ENCODE peak calls at places on chromosomes 2 and 18, in six cellular contexts. One of them, this sample, is unnamed.

GRCh38 chr2:115169814-115170213 is 727.4 kb downstream of the DPP10 start:
- DNase-seq in AG10803: no peak
- DNase-seq in pancreas: no peak
- DNase-seq in esophagus squamous epithelium: no peak
- DNase-seq in cardiac fibroblast: no peak
- DNase-seq in neural progenitor cell: no peak
- DNase-seq in this sample: no peak

GRCh38 chr2:118833716-118834439 is 13.6 kb downstream of the EN1 start:
- DNase-seq in AG10803: no peak
- DNase-seq in pancreas: no peak
- DNase-seq in esophagus squamous epithelium: no peak
- DNase-seq in cardiac fibroblast: no peak
- DNase-seq in neural progenitor cell: peak
- DNase-seq in this sample: no peak

GRCh38 chr2:46653539-46653938 is 174.2 kb downstream of the TMEM247 start:
- DNase-seq in AG10803: peak
- DNase-seq in pancreas: no peak
- DNase-seq in esophagus squamous epithelium: no peak
- DNase-seq in cardiac fibroblast: peak
- DNase-seq in neural progenitor cell: no peak
- DNase-seq in this sample: no peak

GRCh38 chr2:72887032-72887835 is at the start of gene SPR:
- DNase-seq in AG10803: peak
- DNase-seq in pancreas: peak
- DNase-seq in esophagus squamous epithelium: no peak
- DNase-seq in cardiac fibroblast: peak
- DNase-seq in neural progenitor cell: peak
- DNase-seq in this sample: peak

GRCh38 chr18:28267878-28268625 is 91.1 kb upstream of the CDH2 start:
- DNase-seq in AG10803: peak
- DNase-seq in pancreas: no peak
- DNase-seq in esophagus squamous epithelium: no peak
- DNase-seq in cardiac fibroblast: peak
- DNase-seq in neural progenitor cell: no peak
- DNase-seq in this sample: peak

GRCh38 chr2:187576906-187577305 is 22.7 kb upstream of the TFPI start:
- DNase-seq in AG10803: no peak
- DNase-seq in pancreas: no peak
- DNase-seq in esophagus squamous epithelium: no peak
- DNase-seq in cardiac fibroblast: no peak
- DNase-seq in neural progenitor cell: peak
- DNase-seq in this sample: no peak

GRCh38 chr2:42567806-42568429 is 514 bp upstream of the MTA3 start:
- DNase-seq in AG10803: peak
- DNase-seq in pancreas: peak
- DNase-seq in esophagus squamous epithelium: no peak
- DNase-seq in cardiac fibroblast: peak
- DNase-seq in neural progenitor cell: peak
- DNase-seq in this sample: peak

GRCh38 chr2:207748993-207749392 is 20.7 kb downstream of the FZD5 start:
- DNase-seq in AG10803: no peak
- DNase-seq in pancreas: no peak
- DNase-seq in esophagus squamous epithelium: no peak
- DNase-seq in cardiac fibroblast: no peak
- DNase-seq in neural progenitor cell: no peak
- DNase-seq in this sample: no peak

GRCh38 chr2:110713508-110714362 is 18.6 kb upstream of the ACOXL start:
- DNase-seq in AG10803: no peak
- DNase-seq in pancreas: no peak
- DNase-seq in esophagus squamous epithelium: no peak
- DNase-seq in cardiac fibroblast: no peak
- DNase-seq in neural progenitor cell: no peak
- DNase-seq in this sample: no peak

GRCh38 chr18:62878305-62878704 is 163.0 kb downstream of the PHLPP1 start:
- DNase-seq in AG10803: peak
- DNase-seq in pancreas: no peak
- DNase-seq in esophagus squamous epithelium: no peak
- DNase-seq in cardiac fibroblast: no peak
- DNase-seq in neural progenitor cell: no peak
- DNase-seq in this sample: no peak

GRCh38 chr2:74566423-74567085 is 12.0 kb downstream of the DOK1 start:
- DNase-seq in AG10803: peak
- DNase-seq in pancreas: no peak
- DNase-seq in esophagus squamous epithelium: no peak
- DNase-seq in cardiac fibroblast: peak
- DNase-seq in neural progenitor cell: no peak
- DNase-seq in this sample: peak

GRCh38 chr2:229733606-229734205 is 19.4 kb upstream of the DNER start:
- DNase-seq in AG10803: no peak
- DNase-seq in pancreas: no peak
- DNase-seq in esophagus squamous epithelium: no peak
- DNase-seq in cardiac fibroblast: no peak
- DNase-seq in neural progenitor cell: no peak
- DNase-seq in this sample: no peak

GRCh38 chr2:52658598-52658997 is 1109.0 kb upstream of the CHAC2 start:
- DNase-seq in AG10803: peak
- DNase-seq in pancreas: no peak
- DNase-seq in esophagus squamous epithelium: no peak
- DNase-seq in cardiac fibroblast: peak
- DNase-seq in neural progenitor cell: no peak
- DNase-seq in this sample: peak

GRCh38 chr2:101500175-101500574 is 25.3 kb upstream of the RFX8 start:
- DNase-seq in AG10803: peak
- DNase-seq in pancreas: no peak
- DNase-seq in esophagus squamous epithelium: no peak
- DNase-seq in cardiac fibroblast: peak
- DNase-seq in neural progenitor cell: no peak
- DNase-seq in this sample: peak

GRCh38 chr2:212052412-212053159 is 486.0 kb downstream of the ERBB4 start:
- DNase-seq in AG10803: no peak
- DNase-seq in pancreas: no peak
- DNase-seq in esophagus squamous epithelium: no peak
- DNase-seq in cardiac fibroblast: peak
- DNase-seq in neural progenitor cell: no peak
- DNase-seq in this sample: peak

GRCh38 chr18:58231930-58232329 is 187.9 kb downstream of the NEDD4L start:
- DNase-seq in AG10803: no peak
- DNase-seq in pancreas: no peak
- DNase-seq in esophagus squamous epithelium: no peak
- DNase-seq in cardiac fibroblast: no peak
- DNase-seq in neural progenitor cell: no peak
- DNase-seq in this sample: no peak

GRCh38 chr18:36602620-36603019 is 226.2 kb downstream of the TPGS2 start:
- DNase-seq in AG10803: no peak
- DNase-seq in pancreas: no peak
- DNase-seq in esophagus squamous epithelium: no peak
- DNase-seq in cardiac fibroblast: no peak
- DNase-seq in neural progenitor cell: no peak
- DNase-seq in this sample: no peak

GRCh38 chr2:78718031-78718430 is 307.5 kb upstream of the REG3G start:
- DNase-seq in AG10803: no peak
- DNase-seq in pancreas: no peak
- DNase-seq in esophagus squamous epithelium: no peak
- DNase-seq in cardiac fibroblast: no peak
- DNase-seq in neural progenitor cell: no peak
- DNase-seq in this sample: no peak

GRCh38 chr18:79439201-79440023 is 43.7 kb downstream of the NFATC1 start:
- DNase-seq in AG10803: peak
- DNase-seq in pancreas: no peak
- DNase-seq in esophagus squamous epithelium: no peak
- DNase-seq in cardiac fibroblast: peak
- DNase-seq in neural progenitor cell: no peak
- DNase-seq in this sample: peak

GRCh38 chr2:3301001-3301400 is 76.6 kb downstream of the EIPR1 start:
- DNase-seq in AG10803: no peak
- DNase-seq in pancreas: no peak
- DNase-seq in esophagus squamous epithelium: no peak
- DNase-seq in cardiac fibroblast: peak
- DNase-seq in neural progenitor cell: no peak
- DNase-seq in this sample: no peak

GRCh38 chr18:70194227-70194890 is 11.1 kb downstream of the RTTN start:
- DNase-seq in AG10803: no peak
- DNase-seq in pancreas: no peak
- DNase-seq in esophagus squamous epithelium: no peak
- DNase-seq in cardiac fibroblast: no peak
- DNase-seq in neural progenitor cell: no peak
- DNase-seq in this sample: no peak

GRCh38 chr2:171675810-171676345 is 11.4 kb upstream of the DYNC1I2 start:
- DNase-seq in AG10803: no peak
- DNase-seq in pancreas: no peak
- DNase-seq in esophagus squamous epithelium: no peak
- DNase-seq in cardiac fibroblast: no peak
- DNase-seq in neural progenitor cell: peak
- DNase-seq in this sample: no peak

GRCh38 chr2:68157002-68157401 is 686 bp upstream of the PNO1 start:
- DNase-seq in AG10803: peak
- DNase-seq in pancreas: peak
- DNase-seq in esophagus squamous epithelium: no peak
- DNase-seq in cardiac fibroblast: no peak
- DNase-seq in neural progenitor cell: peak
- DNase-seq in this sample: no peak

GRCh38 chr2:62354771-62355550 is 151.0 kb downstream of the TMEM17 start:
- DNase-seq in AG10803: no peak
- DNase-seq in pancreas: no peak
- DNase-seq in esophagus squamous epithelium: no peak
- DNase-seq in cardiac fibroblast: no peak
- DNase-seq in neural progenitor cell: no peak
- DNase-seq in this sample: no peak

GRCh38 chr18:12422936-12423335 is 15.2 kb downstream of the PRELID3A start:
- DNase-seq in AG10803: no peak
- DNase-seq in pancreas: no peak
- DNase-seq in esophagus squamous epithelium: no peak
- DNase-seq in cardiac fibroblast: no peak
- DNase-seq in neural progenitor cell: peak
- DNase-seq in this sample: no peak

GRCh38 chr18:50461251-50461650 is 86.4 kb downstream of the SKA1 start:
- DNase-seq in AG10803: no peak
- DNase-seq in pancreas: no peak
- DNase-seq in esophagus squamous epithelium: no peak
- DNase-seq in cardiac fibroblast: no peak
- DNase-seq in neural progenitor cell: no peak
- DNase-seq in this sample: no peak

GRCh38 chr2:55014962-55015939 is 35.0 kb downstream of the RTN4 start:
- DNase-seq in AG10803: peak
- DNase-seq in pancreas: peak
- DNase-seq in esophagus squamous epithelium: no peak
- DNase-seq in cardiac fibroblast: peak
- DNase-seq in neural progenitor cell: peak
- DNase-seq in this sample: peak

GRCh38 chr2:44952806-44953685 is 11.5 kb downstream of the SIX3 start:
- DNase-seq in AG10803: no peak
- DNase-seq in pancreas: no peak
- DNase-seq in esophagus squamous epithelium: no peak
- DNase-seq in cardiac fibroblast: no peak
- DNase-seq in neural progenitor cell: peak
- DNase-seq in this sample: no peak
- H3K4me3 ChIP-seq in AG10803: peak
- H3K4me3 ChIP-seq in pancreas: peak
- H3K4me3 ChIP-seq in esophagus squamous epithelium: peak
- H3K4me3 ChIP-seq in cardiac fibroblast: peak
- H3K4me3 ChIP-seq in neural progenitor cell: peak
- H3K4me3 ChIP-seq in this sample: peak

DNA sequence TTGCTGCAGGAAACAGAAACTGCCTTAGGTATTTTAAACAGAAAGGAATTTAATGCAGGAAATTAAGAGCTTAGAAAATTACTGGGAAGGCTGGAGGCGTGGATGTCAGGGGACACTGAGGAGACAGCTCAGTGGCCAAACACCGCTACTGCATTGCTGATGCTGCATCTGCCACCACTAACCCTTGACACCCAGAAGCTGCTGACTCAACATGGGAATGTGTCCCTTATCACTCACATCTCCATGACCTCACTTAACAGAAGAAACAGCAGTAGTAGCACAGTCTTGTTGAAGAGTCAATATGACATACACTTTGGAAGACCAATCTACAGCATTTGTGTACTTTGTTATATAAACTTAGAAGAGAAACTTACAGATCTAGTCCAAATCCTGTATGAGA is 906.1 kb downstream of the SLC4A3 start:
- DNase-seq in AG10803: peak
- DNase-seq in pancreas: no peak
- DNase-seq in esophagus squamous epithelium: no peak
- DNase-seq in cardiac fibroblast: peak
- DNase-seq in neural progenitor cell: peak
- DNase-seq in this sample: no peak
- TF ChIP-seq CTCF in AG10803: peak
- TF ChIP-seq CTCF in pancreas: no peak
- TF ChIP-seq CTCF in esophagus squamous epithelium: peak
- TF ChIP-seq CTCF in cardiac fibroblast: peak
- TF ChIP-seq CTCF in neural progenitor cell: peak
- TF ChIP-seq CTCF in this sample: peak

GRCh38 chr2:21097331-21097730 is 26.4 kb upstream of the TDRD15 start:
- DNase-seq in AG10803: no peak
- DNase-seq in pancreas: no peak
- DNase-seq in esophagus squamous epithelium: no peak
- DNase-seq in cardiac fibroblast: no peak
- DNase-seq in neural progenitor cell: no peak
- DNase-seq in this sample: no peak
- H3K4me3 ChIP-seq in AG10803: no peak
- H3K4me3 ChIP-seq in pancreas: no peak
- H3K4me3 ChIP-seq in esophagus squamous epithelium: no peak
- H3K4me3 ChIP-seq in cardiac fibroblast: no peak
- H3K4me3 ChIP-seq in neural progenitor cell: no peak
- H3K4me3 ChIP-seq in this sample: no peak

DNA sequence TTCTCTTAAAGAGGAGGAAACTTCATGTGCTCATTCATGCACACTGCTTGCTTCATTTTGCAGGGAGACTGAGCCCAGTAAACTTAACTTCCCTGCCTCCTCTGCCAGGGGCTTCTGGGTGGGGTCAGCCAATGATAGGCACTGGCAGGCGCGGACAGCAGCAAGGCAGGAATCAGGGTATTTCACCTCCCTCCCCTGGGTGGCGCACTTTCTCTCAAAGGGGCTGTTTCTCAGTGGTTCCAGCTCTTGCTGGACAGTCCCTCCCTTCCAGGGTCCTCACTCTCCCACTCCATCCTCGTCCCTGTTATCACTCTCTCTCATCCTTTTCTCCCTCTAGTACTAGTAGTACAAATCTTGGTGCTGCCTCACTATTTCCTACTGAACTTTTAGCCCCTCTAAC is 320.5 kb upstream of the ZNF521 start:
- DNase-seq in AG10803: no peak
- DNase-seq in pancreas: no peak
- DNase-seq in esophagus squamous epithelium: no peak
- DNase-seq in cardiac fibroblast: no peak
- DNase-seq in neural progenitor cell: peak
- DNase-seq in this sample: no peak
- TF ChIP-seq CTCF in AG10803: no peak
- TF ChIP-seq CTCF in pancreas: no peak
- TF ChIP-seq CTCF in esophagus squamous epithelium: no peak
- TF ChIP-seq CTCF in cardiac fibroblast: no peak
- TF ChIP-seq CTCF in neural progenitor cell: peak
- TF ChIP-seq CTCF in this sample: no peak

GRCh38 chr2:105391763-105392662 is 6.8 kb downstream of the FHL2 start:
- DNase-seq in AG10803: no peak
- DNase-seq in pancreas: no peak
- DNase-seq in esophagus squamous epithelium: no peak
- DNase-seq in cardiac fibroblast: no peak
- DNase-seq in neural progenitor cell: no peak
- DNase-seq in this sample: no peak
- H3K4me3 ChIP-seq in AG10803: no peak
- H3K4me3 ChIP-seq in pancreas: no peak
- H3K4me3 ChIP-seq in esophagus squamous epithelium: no peak
- H3K4me3 ChIP-seq in cardiac fibroblast: no peak
- H3K4me3 ChIP-seq in neural progenitor cell: no peak
- H3K4me3 ChIP-seq in this sample: no peak

GRCh38 chr2:231708773-231709635 is 679 bp downstream of the PTMA start:
- DNase-seq in AG10803: peak
- DNase-seq in pancreas: peak
- DNase-seq in esophagus squamous epithelium: no peak
- DNase-seq in cardiac fibroblast: peak
- DNase-seq in neural progenitor cell: peak
- DNase-seq in this sample: peak
- TF ChIP-seq CTCF in AG10803: no peak
- TF ChIP-seq CTCF in pancreas: no peak
- TF ChIP-seq CTCF in esophagus squamous epithelium: no peak
- TF ChIP-seq CTCF in cardiac fibroblast: no peak
- TF ChIP-seq CTCF in neural progenitor cell: no peak
- TF ChIP-seq CTCF in this sample: no peak